ENCODE peak calls at places on chromosomes 3 and 15, in seven cellular contexts. X is aorta, L is PC-3, W is hepatocyte, O is H9, Q is ascending aorta, E is right cardiac atrium. T is an unnamed sample.

GRCh38 chr15:89401636-89402252 is 67.1 kb upstream of the POLG start:
- DNase-seq in E (no peak), L (peak), X (no peak), O (no peak), W (no peak), Q (no peak), T (no peak)

GRCh38 chr3:41972802-41973201 is 10.9 kb upstream of the ULK4 start:
- DNase-seq in O (no peak), X (no peak), Q (no peak), E (no peak), L (no peak), W (no peak), T (no peak)

GRCh38 chr15:62163847-62164499 is 1.1 kb downstream of the C2CD4B start:
- DNase-seq in X (no peak), O (peak), L (no peak), W (peak), E (peak), Q (no peak), T (no peak)

GRCh38 chr3:62169871-62170660 is 203.3 kb downstream of the FEZF2 start:
- DNase-seq in X (no peak), L (no peak), W (no peak), E (no peak), Q (no peak), O (no peak), T (no peak)

GRCh38 chr3:37492977-37493471 is 318.6 kb upstream of the LRRFIP2 start:
- DNase-seq in X (no peak), W (no peak), L (no peak), O (no peak), E (peak), Q (no peak), T (no peak)

GRCh38 chr15:68431792-68432401 is at the start of gene ITGA11:
- DNase-seq in W (peak), L (peak), X (peak), Q (no peak), O (peak), E (peak), T (no peak)

GRCh38 chr15:90497912-90498311 is 31.8 kb upstream of the CRTC3 start:
- DNase-seq in W (peak), E (no peak), Q (no peak), L (peak), O (peak), X (no peak), T (no peak)

GRCh38 chr3:114389156-114389555 is 95.3 kb downstream of the TIGIT start:
- DNase-seq in W (no peak), E (no peak), L (no peak), X (no peak), Q (no peak), O (no peak), T (no peak)

GRCh38 chr15:92365079-92365478 is 28.6 kb upstream of the ST8SIA2 start:
- DNase-seq in O (no peak), X (no peak), L (no peak), Q (no peak), W (peak), E (no peak), T (no peak)

GRCh38 chr3:99646107-99646435 is 7.7 kb downstream of the COL8A1 start:
- DNase-seq in W (no peak), E (no peak), Q (no peak), O (no peak), L (no peak), X (no peak), T (no peak)

GRCh38 chr3:64176461-64176996 is 48.7 kb downstream of the PRICKLE2 start:
- DNase-seq in O (no peak), Q (no peak), L (peak), W (no peak), E (no peak), X (no peak), T (no peak)

GRCh38 chr15:29792426-29793159 is 29.7 kb downstream of the TJP1 start:
- DNase-seq in W (no peak), X (no peak), L (no peak), Q (no peak), O (no peak), E (no peak), T (no peak)

GRCh38 chr3:45890405-45890804 is 4.1 kb downstream of the CCR9 start:
- DNase-seq in X (no peak), L (peak), Q (no peak), O (no peak), E (no peak), W (peak), T (no peak)

GRCh38 chr15:51499379-51499976 is 123.1 kb downstream of the DMXL2 start:
- DNase-seq in Q (no peak), W (peak), X (no peak), L (peak), E (no peak), O (no peak), T (no peak)

GRCh38 chr3:151191095-151191494 is 11.9 kb downstream of the GPR171 start:
- DNase-seq in Q (no peak), O (no peak), X (no peak), W (no peak), L (no peak), E (no peak), T (no peak)

GRCh38 chr3:140129885-140130284 is 194.9 kb downstream of the CLSTN2 start:
- DNase-seq in L (no peak), Q (no peak), X (no peak), E (no peak), O (no peak), W (no peak), T (no peak)

GRCh38 chr3:13548696-13549512 is at the start of gene FBLN2:
- DNase-seq in L (no peak), Q (no peak), X (peak), W (peak), E (peak), O (peak), T (no peak)

GRCh38 chr3:106239195-106239697 is 370.4 kb upstream of the CBLB start:
- DNase-seq in O (no peak), L (no peak), E (no peak), X (no peak), Q (no peak), W (no peak), T (no peak)

GRCh38 chr3:8283180-8283579 is 218.4 kb upstream of the LMCD1 start:
- DNase-seq in X (no peak), Q (no peak), O (no peak), W (no peak), E (no peak), L (peak), T (no peak)

GRCh38 chr3:143121240-143122088 is 1.9 kb downstream of the CHST2 start:
- DNase-seq in E (peak), W (no peak), L (peak), Q (no peak), O (peak), X (peak), T (peak)

GRCh38 chr15:33029247-33029646 is 165.3 kb downstream of the FMN1 start:
- DNase-seq in O (no peak), Q (no peak), L (no peak), X (no peak), E (no peak), W (no peak), T (no peak)

GRCh38 chr3:31893174-31893573 is 87.9 kb downstream of the OSBPL10 start:
- DNase-seq in O (no peak), L (no peak), X (no peak), E (no peak), W (no peak), Q (no peak), T (no peak)

GRCh38 chr3:120487079-120487693 is 36.4 kb upstream of the FSTL1 start:
- DNase-seq in L (peak), X (no peak), E (peak), Q (no peak), O (no peak), W (no peak), T (no peak)

GRCh38 chr3:195154793-195155535 is 116.0 kb downstream of the XXYLT1 start:
- DNase-seq in E (peak), W (peak), O (no peak), Q (peak), X (peak), L (peak), T (no peak)

GRCh38 chr3:193744822-193745684 is 152.0 kb downstream of the OPA1 start:
- DNase-seq in L (no peak), X (no peak), Q (no peak), E (peak), W (peak), O (no peak), T (no peak)

GRCh38 chr3:64878372-64878771 is 190.6 kb upstream of the ADAMTS9 start:
- DNase-seq in X (no peak), W (peak), Q (no peak), O (no peak), E (no peak), L (peak), T (no peak)

GRCh38 chr3:55467099-55467498 is 20.0 kb downstream of the WNT5A start:
- DNase-seq in Q (no peak), L (no peak), E (no peak), O (no peak), X (no peak), W (no peak), T (no peak)

GRCh38 chr15:77031376-77032050 is 36.6 kb downstream of the PSTPIP1 start:
- DNase-seq in O (peak), W (no peak), Q (peak), E (peak), X (peak), L (no peak), T (peak)

GRCh38 chr3:123739146-123739545 is 145.0 kb downstream of the MYLK start:
- DNase-seq in O (no peak), L (no peak), W (no peak), X (no peak), E (no peak), Q (no peak), T (no peak)

DNA sequence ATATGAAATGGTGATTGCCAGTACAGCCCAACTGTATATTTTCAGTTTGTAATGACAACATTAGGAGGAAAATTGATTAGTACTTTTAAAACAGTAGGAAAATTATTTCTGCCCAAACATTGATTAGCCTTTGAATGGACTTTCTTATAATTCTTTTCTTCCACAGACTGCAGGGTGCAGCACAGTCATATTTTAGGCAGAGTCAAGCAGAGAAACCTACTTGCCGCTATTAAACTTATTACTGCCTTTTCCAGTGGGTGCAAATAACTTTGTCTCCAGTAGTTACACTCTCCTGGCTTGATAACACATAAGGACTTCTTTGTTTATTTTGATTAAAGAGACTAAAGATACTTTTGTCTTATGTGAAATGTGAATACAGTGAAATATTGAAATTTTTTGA is 85.4 kb downstream of the PPM1L start:
- DNase-seq in Q (no peak), X (no peak), W (no peak), L (no peak), E (no peak), O (no peak), T (no peak)
- H3K27ac ChIP-seq in Q (no peak), X (no peak), W (no peak), L (no peak), E (no peak), O (no peak), T (no peak)

GRCh38 chr15:65394280-65394789 is 16.5 kb upstream of the IGDCC3 start:
- DNase-seq in O (no peak), X (peak), W (no peak), L (no peak), E (no peak), Q (no peak), T (no peak)

GRCh38 chr15:65394936-65395335 is 17.1 kb upstream of the IGDCC3 start:
- DNase-seq in Q (no peak), L (no peak), O (no peak), E (no peak), X (peak), W (no peak), T (no peak)

GRCh38 chr15:65395567-65396185 is 17.9 kb upstream of the IGDCC3 start:
- DNase-seq in Q (no peak), O (no peak), E (no peak), L (no peak), X (peak), W (no peak), T (no peak)

GRCh38 chr15:65396965-65397317 is 19.1 kb upstream of the IGDCC3 start:
- DNase-seq in X (no peak), W (no peak), L (no peak), Q (no peak), E (no peak), O (no peak), T (no peak)

DNA sequence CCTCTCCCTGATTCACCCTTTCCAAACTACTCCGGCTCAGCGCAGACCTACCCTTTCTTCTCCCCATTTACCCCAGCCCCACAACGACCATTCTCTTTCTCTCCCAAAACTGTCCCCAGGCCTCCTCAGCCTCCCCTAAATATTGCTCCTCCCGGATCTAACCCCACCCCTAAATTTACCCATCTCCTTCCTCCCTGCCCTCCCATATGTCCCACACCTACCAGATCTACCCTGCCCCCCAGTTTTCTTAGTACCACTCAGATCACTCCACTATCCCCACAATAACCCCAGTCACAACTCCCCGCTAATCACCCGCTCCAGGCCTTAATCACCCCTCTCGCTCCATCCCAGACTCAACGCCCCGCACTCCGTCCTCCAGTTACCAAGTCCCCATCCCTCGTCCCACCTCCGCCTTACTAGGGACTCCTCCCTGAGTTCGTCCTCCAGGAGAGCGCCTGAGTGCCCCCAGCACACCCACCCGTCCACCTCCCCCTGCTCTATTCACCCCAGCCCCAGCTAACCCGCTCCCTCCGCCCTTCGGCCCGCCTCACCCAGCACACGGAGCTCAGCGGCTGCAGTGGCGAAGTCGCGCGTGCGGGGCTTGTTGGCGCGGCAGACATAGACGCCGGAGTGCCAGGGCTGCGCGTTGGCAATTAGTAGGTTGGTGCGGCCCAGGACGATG is 18.6 kb upstream of the IGDCC3 start:
- DNase-seq in O (no peak), W (no peak), X (peak), E (no peak), Q (no peak), L (no peak), T (no peak)
- H3K27ac ChIP-seq in O (no peak), W (no peak), X (no peak), E (no peak), Q (no peak), L (no peak), T (no peak)

DNA sequence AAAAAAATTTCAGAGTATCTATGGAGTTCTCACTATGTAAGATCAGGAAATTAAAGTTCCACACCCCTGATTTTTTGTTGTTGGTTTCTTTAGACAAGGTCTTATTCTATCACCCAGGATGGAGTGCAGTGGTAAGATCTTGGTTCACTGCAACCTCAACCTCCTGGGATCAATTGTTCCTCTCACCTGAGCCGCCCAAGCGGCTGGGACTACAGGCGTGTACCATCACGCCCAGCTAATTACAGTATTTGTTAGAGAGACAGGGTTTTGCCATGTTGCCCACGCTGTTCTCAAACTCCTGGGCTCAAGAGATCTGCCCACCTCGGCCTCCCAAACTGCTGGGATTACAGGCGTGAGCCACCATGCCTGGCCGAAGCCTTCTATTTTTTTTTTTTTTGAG is 12.4 kb downstream of the QRICH1 start:
- DNase-seq in E (no peak), W (no peak), O (no peak), Q (no peak), X (no peak), L (no peak), T (no peak)
- H3K27ac ChIP-seq in E (no peak), W (no peak), O (no peak), Q (no peak), X (no peak), L (no peak), T (no peak)

GRCh38 chr15:26243382-26243781 is 380.3 kb upstream of the ATP10A start:
- DNase-seq in X (no peak), W (no peak), O (peak), Q (no peak), L (no peak), E (no peak), T (no peak)
- H3K27ac ChIP-seq in X (no peak), W (no peak), O (peak), Q (no peak), L (no peak), E (no peak), T (no peak)

GRCh38 chr3:184321666-184322065 is 7.3 kb downstream of the EIF4G1 start:
- DNase-seq in X (no peak), Q (no peak), E (peak), L (no peak), W (no peak), O (no peak), T (no peak)
- H3K27ac ChIP-seq in X (no peak), Q (no peak), E (peak), L (no peak), W (no peak), O (no peak), T (peak)

GRCh38 chr3:16978921-16979271 is 94.1 kb downstream of the PLCL2 start:
- DNase-seq in X (no peak), O (no peak), Q (no peak), E (no peak), L (no peak), W (no peak), T (no peak)
- H3K27ac ChIP-seq in X (no peak), O (no peak), Q (peak), E (no peak), L (no peak), W (no peak), T (no peak)

GRCh38 chr3:48411041-48411588 is 18.8 kb downstream of the PLXNB1 start:
- DNase-seq in Q (no peak), L (no peak), X (peak), O (no peak), E (no peak), W (no peak), T (peak)

GRCh38 chr3:48408823-48409281 is 21.0 kb downstream of the PLXNB1 start:
- DNase-seq in X (peak), Q (no peak), O (peak), L (no peak), W (no peak), E (peak), T (peak)

GRCh38 chr3:48409291-48410201 is 20.3 kb downstream of the PLXNB1 start:
- DNase-seq in L (no peak), O (peak), W (no peak), X (peak), E (peak), Q (no peak), T (peak)

GRCh38 chr3:48411606-48412374 is 18.1 kb downstream of the PLXNB1 start:
- DNase-seq in X (peak), O (no peak), Q (no peak), W (no peak), E (no peak), L (no peak), T (peak)

GRCh38 chr3:48410205-48411040 is 19.5 kb downstream of the PLXNB1 start:
- DNase-seq in L (no peak), Q (no peak), W (no peak), X (peak), O (no peak), E (peak), T (peak)
- H3K27ac ChIP-seq in L (no peak), Q (no peak), W (no peak), X (no peak), O (no peak), E (no peak), T (no peak)

DNA sequence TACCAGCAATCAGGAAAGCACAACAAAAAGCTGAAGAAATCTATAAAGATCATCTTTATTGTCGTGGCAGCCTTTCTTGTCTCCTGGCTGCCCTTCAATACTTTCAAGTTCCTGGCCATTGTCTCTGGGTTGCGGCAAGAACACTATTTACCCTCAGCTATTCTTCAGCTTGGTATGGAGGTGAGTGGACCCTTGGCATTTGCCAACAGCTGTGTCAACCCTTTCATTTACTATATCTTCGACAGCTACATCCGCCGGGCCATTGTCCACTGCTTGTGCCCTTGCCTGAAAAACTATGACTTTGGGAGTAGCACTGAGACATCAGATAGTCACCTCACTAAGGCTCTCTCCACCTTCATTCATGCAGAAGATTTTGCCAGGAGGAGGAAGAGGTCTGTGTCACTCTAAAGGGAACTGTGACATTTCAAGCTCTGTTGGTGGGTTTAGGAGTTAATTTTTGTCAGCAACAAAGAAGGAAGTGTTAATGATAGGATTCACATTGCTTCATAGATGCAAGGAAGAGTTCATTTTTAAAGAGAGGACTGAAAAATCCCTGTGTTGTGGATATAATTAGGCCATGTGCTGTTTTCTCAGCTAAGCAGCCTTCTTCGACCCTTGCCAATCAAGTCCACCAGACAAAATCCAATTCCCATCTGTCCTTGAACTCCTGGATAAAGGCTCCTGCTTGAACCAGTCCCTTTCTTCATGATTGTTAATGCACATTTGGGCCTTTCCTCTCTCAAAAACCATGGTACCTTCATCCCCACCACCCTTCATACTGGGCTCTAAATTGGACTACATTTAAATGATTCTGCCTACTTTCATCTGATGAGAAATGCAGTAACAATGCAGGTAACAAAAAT is 1.2 kb downstream of the GPR15 start:
- DNase-seq in L (no peak), W (no peak), E (no peak), X (no peak), O (no peak), Q (no peak), T (no peak)
- H3K27ac ChIP-seq in L (no peak), W (no peak), E (no peak), X (no peak), O (no peak), Q (no peak), T (no peak)

T was measured in suprapubic skin.